ENCODE peak calls at places on chromosomes 11 and 22, in seven cellular contexts. X, D, I, U, M, J and Z are unnamed samples.

GRCh38 chr22:20569059-20570058 is 61.9 kb downstream of the MED15 start:
- DNase-seq in U (peak), I (peak), X (no peak), D (peak), M (no peak), J (no peak), Z (peak)

GRCh38 chr11:113132001-113132400 is 170.8 kb downstream of the NCAM1 start:
- DNase-seq in M (no peak), J (no peak), X (no peak), D (no peak), U (no peak), I (no peak), Z (no peak)

GRCh38 chr11:43756575-43756974 is 76.0 kb downstream of the HSD17B12 start:
- DNase-seq in M (no peak), I (no peak), X (no peak), J (no peak), U (no peak), D (no peak), Z (no peak)

GRCh38 chr11:19951558-19952083 is 208.7 kb downstream of the DBX1 start:
- DNase-seq in M (no peak), X (peak), U (peak), J (peak), I (no peak), D (no peak), Z (peak)

GRCh38 chr11:120139316-120140069 is 1.6 kb upstream of the TRIM29 start:
- DNase-seq in M (no peak), U (peak), D (no peak), I (no peak), X (no peak), J (no peak), Z (no peak)

GRCh38 chr11:74397531-74398243 is 546 bp downstream of the PGM2L1 start:
- DNase-seq in D (peak), J (peak), M (peak), U (peak), I (peak), X (peak), Z (peak)

GRCh38 chr11:33885338-33886005 is 6.4 kb downstream of the LMO2 start:
- DNase-seq in M (no peak), X (no peak), J (no peak), U (no peak), D (no peak), I (no peak), Z (no peak)

GRCh38 chr22:49918911-49919881 is 762 bp downstream of the CRELD2 start:
- DNase-seq in U (no peak), D (no peak), I (no peak), J (no peak), X (no peak), M (no peak), Z (no peak)

GRCh38 chr11:92455221-92455790 is 230.7 kb downstream of the FAT3 start:
- DNase-seq in X (no peak), I (no peak), D (no peak), J (no peak), U (no peak), M (no peak), Z (no peak)

GRCh38 chr11:47051217-47051616 is 114.7 kb downstream of the CSTPP1 start:
- DNase-seq in U (no peak), M (no peak), D (no peak), J (no peak), X (no peak), I (no peak), Z (no peak)

GRCh38 chr22:36367066-36367465 is 20.7 kb downstream of the MYH9 start:
- DNase-seq in D (no peak), X (no peak), M (no peak), U (no peak), J (no peak), I (no peak), Z (no peak)

DNA sequence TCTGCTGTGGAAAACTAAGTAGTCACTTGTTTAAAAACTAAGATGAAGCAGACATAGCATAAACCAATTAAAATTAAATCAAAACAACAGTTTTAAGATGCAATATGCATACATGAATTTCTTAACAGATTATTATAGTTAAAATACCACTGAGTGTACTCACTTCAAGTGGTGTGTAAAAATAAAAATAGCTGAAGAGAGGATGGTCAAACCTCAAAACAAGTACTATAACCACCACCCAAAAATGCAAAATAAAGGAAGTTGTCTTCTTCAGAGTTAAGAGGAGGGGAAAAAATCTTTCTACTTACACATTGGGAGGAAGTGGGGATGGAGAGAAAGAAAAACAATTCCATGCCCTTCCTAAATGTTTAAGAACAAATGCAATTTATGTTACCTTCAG is 31.9 kb downstream of the RRAS2 start:
- DNase-seq in D (no peak), X (no peak), I (no peak), U (no peak), M (no peak), J (no peak), Z (no peak)
- H3K27ac ChIP-seq in D (no peak), X (no peak), I (no peak), U (no peak), M (no peak), J (no peak), Z (no peak)

DNA sequence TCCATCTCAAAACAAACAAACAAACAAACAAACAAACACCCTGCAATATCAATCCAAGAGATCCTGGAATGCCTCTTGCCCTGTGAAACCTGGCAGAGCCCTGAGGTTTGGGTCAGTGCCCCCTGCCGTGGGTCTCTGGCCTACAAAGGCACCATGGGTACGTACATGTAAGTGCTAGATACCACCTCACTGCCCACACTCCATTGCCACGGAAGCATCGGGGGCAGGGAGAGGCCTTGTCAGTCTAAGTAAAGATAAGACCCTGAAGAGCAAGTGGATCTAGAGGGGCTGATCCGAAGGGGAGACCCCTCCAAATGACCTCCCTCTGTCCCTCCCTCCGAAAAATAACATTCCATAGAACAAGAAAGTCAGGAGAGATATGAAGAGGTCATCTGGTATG is 2.0 kb upstream of the MIEF1 start:
- DNase-seq in M (no peak), U (no peak), X (no peak), J (no peak), D (no peak), I (no peak), Z (no peak)
- TF ChIP-seq CTCF in M (no peak), U (no peak), X (no peak), J (no peak), D (no peak), I (no peak), Z (no peak)

GRCh38 chr11:35046606-35047005 is 92.4 kb upstream of the CD44 start:
- DNase-seq in D (no peak), I (no peak), X (no peak), U (no peak), J (no peak), M (no peak), Z (no peak)
- H3K27ac ChIP-seq in D (peak), I (no peak), X (no peak), U (no peak), J (no peak), M (peak), Z (no peak)

GRCh38 chr11:70511345-70511744 is 113.0 kb downstream of the CTTN start:
- DNase-seq in X (no peak), J (no peak), M (no peak), I (no peak), D (no peak), U (no peak), Z (no peak)
- TF ChIP-seq CTCF in X (peak), J (peak), M (no peak), I (no peak), D (no peak), U (no peak), Z (no peak)

GRCh38 chr11:107787733-107788132 is 70.9 kb downstream of the SLC35F2 start:
- DNase-seq in U (no peak), M (no peak), J (no peak), I (no peak), X (no peak), D (no peak), Z (no peak)

GRCh38 chr11:107791343-107792048 is 67.1 kb downstream of the SLC35F2 start:
- DNase-seq in J (no peak), U (no peak), I (no peak), D (no peak), X (no peak), M (no peak), Z (no peak)

GRCh38 chr11:107789767-107790166 is 68.8 kb downstream of the SLC35F2 start:
- DNase-seq in D (no peak), I (no peak), J (no peak), M (no peak), U (no peak), X (no peak), Z (no peak)

GRCh38 chr11:107792049-107792443 is 66.5 kb downstream of the SLC35F2 start:
- DNase-seq in D (no peak), J (no peak), U (no peak), M (no peak), X (no peak), I (no peak), Z (no peak)
- H3K27ac ChIP-seq in D (no peak), J (no peak), U (no peak), M (no peak), X (no peak), I (no peak), Z (peak)

GRCh38 chr11:107123022-107123421 is 104.7 kb upstream of the GUCY1A2 start:
- DNase-seq in D (no peak), M (no peak), U (no peak), J (no peak), X (no peak), I (no peak), Z (no peak)
- TF ChIP-seq CTCF in D (no peak), M (no peak), U (no peak), J (no peak), X (peak), I (no peak), Z (no peak)

DNA sequence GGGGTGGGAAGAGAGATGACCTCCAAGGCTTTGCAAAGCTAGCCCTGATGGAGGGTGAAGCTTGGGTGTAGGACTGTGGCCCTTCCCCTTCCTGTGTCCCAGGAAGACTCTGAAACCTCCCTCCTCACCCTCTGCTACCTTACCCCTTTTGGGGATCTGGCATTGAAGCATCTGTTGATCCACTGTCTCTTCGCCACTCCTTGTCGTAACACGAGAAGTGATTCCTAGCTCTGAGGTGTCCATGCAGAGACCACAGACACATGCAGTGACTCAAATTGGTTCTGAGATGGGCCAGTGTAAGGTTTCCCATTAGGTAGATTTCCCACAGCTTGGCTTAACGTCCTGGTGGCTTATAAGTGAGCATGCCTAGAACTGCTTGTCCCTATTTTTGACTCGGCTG is 101.4 kb downstream of the ZBTB16 start:
- DNase-seq in I (no peak), U (no peak), J (no peak), X (no peak), M (no peak), D (no peak), Z (no peak)
- H3K27ac ChIP-seq in I (peak), U (peak), J (peak), X (peak), M (peak), D (peak), Z (peak)